ENCODE peak calls at places on chromosomes 2 and 18, in four cellular contexts. T, R, O and U are unnamed samples.

GRCh38 chr2:67240507-67240906 is 156.6 kb upstream of the ETAA1 start:
- DNase-seq in T (no peak), O (peak), R (no peak), U (no peak)

GRCh38 chr2:204749319-204749718 is 204.0 kb downstream of the PARD3B start:
- DNase-seq in O (peak), R (no peak), T (no peak), U (no peak)

GRCh38 chr2:205197468-205198129 is 484.7 kb upstream of the NRP2 start:
- DNase-seq in O (peak), R (no peak), T (no peak), U (no peak)

GRCh38 chr2:165927353-165927752 is 26.2 kb downstream of the TTC21B start:
- DNase-seq in O (peak), T (no peak), R (no peak), U (no peak)

GRCh38 chr2:70718736-70719135 is 49.3 kb downstream of the ADD2 start:
- DNase-seq in R (no peak), T (no peak), O (no peak), U (no peak)

GRCh38 chr2:104936504-104936903 is 82.6 kb downstream of the POU3F3 start:
- DNase-seq in O (no peak), R (no peak), T (no peak), U (no peak)

GRCh38 chr18:36128907-36129299 is 237 bp downstream of the SLC39A6 start:
- DNase-seq in T (no peak), O (no peak), R (no peak), U (no peak)

GRCh38 chr2:240858321-240858720 is 10.3 kb upstream of the AGXT start:
- DNase-seq in T (no peak), R (no peak), O (no peak), U (no peak)

GRCh38 chr2:127128508-127128907 is 21.6 kb upstream of the BIN1 start:
- DNase-seq in O (no peak), T (peak), R (peak), U (no peak)

GRCh38 chr2:105488198-105488757 is 89.4 kb upstream of the FHL2 start:
- DNase-seq in O (no peak), R (no peak), T (no peak), U (no peak)

GRCh38 chr2:213187833-213188532 is 36.6 kb upstream of the IKZF2 start:
- DNase-seq in O (peak), R (peak), T (no peak), U (no peak)

GRCh38 chr2:4901092-4901735 is 791.0 kb upstream of the SOX11 start:
- DNase-seq in R (no peak), T (no peak), O (no peak), U (no peak)

GRCh38 chr18:12694032-12694431 is 8.5 kb downstream of the CEP76 start:
- DNase-seq in R (no peak), T (no peak), O (peak), U (no peak)

GRCh38 chr2:100235098-100235497 is 87.2 kb downstream of the LONRF2 start:
- DNase-seq in R (no peak), T (no peak), O (no peak), U (no peak)

GRCh38 chr2:23926289-23926749 is 604 bp downstream of the ATAD2B start:
- DNase-seq in O (no peak), R (peak), T (no peak), U (peak)

GRCh38 chr2:16628316-16628715 is 37.3 kb downstream of the CYRIA start:
- DNase-seq in R (no peak), O (peak), T (no peak), U (no peak)

GRCh38 chr2:16625201-16625729 is 40.4 kb downstream of the CYRIA start:
- DNase-seq in O (no peak), R (no peak), T (no peak), U (peak)

GRCh38 chr2:16625759-16626158 is 39.9 kb downstream of the CYRIA start:
- DNase-seq in T (no peak), R (no peak), O (no peak), U (no peak)

GRCh38 chr2:16626497-16626896 is 39.1 kb downstream of the CYRIA start:
- DNase-seq in O (peak), R (no peak), T (no peak), U (no peak)

GRCh38 chr2:16626997-16627605 is 38.5 kb downstream of the CYRIA start:
- DNase-seq in R (no peak), T (no peak), O (no peak), U (no peak)
- H3K27ac ChIP-seq in R (no peak), T (no peak), O (no peak), U (peak)

DNA sequence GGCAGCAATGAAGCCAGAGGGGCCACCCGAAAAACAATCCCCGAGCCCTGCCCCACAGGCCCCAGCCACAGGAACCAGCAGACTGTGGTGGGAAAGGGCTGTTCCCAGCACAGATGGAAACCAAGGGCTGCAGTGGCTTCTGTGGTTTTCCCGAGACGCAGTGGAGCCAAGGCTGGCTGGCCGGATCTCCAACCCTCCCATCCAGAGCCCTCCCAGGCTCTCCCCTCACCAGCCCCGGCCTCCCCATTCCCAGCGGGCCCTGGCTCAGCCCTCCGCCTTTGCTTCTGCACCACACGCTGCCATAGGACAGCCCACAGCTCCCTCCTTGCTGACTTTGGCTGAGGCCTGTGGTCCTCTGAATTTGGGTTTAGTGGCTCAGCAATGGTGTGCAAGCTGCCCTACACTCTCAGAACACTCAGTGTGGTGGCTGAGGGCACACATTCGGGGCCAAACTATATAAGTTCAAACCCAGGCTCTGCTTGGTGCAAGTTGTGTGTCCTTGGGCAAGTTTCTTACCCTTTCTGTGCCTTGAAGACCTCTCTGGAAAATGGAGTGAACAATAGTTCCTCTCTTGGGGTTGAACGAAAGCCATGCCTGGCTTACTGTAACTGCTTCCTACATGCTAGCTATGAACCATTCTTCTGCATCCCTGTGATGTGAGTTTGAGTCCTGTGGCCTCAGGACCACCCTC is 200.1 kb downstream of the SMAD7 start:
- DNase-seq in T (no peak), O (peak), R (no peak), U (no peak)
- H3K27ac ChIP-seq in T (no peak), O (peak), R (no peak), U (no peak)

DNA sequence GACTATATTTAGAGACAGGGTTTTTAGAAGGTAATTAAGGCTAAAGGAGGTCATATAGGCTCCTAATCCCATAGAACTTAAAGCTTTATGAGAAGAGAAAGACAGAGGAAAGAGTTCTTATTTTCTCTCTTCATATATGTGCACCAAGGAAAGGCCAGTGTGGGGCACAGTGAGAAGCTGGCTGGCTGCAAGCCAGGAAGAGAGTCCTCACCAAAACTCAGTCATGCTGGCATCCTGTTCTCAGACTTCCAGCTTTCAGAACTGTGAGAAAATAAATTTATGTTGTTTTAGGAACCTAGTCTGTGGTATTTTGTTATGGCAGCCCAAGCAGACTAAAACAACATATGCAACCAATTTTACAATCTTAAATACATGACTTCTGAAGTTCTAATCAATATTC is 31.5 kb upstream of the ATIC start:
- DNase-seq in R (no peak), O (no peak), T (no peak), U (no peak)
- H3K27ac ChIP-seq in R (no peak), O (no peak), T (no peak), U (no peak)

GRCh38 chr2:10759151-10759714 is 37.8 kb downstream of the ATP6V1C2 start:
- DNase-seq in T (no peak), O (no peak), R (no peak), U (no peak)
- H3K27ac ChIP-seq in T (no peak), O (no peak), R (no peak), U (no peak)